ENCODE peak calls at places on chromosomes 16 and 17, in nine cellular contexts. Z is GM12878, V is IMR-90, N is body of pancreas, G is prostate gland, P is A549, B is endothelial cell of umbilical vein, A is uterus, S is Peyer's patch. R is an unnamed sample. For H3K4me1, the result is how much of the 10 kb centered on the place peaks cover.

GRCh38 chr16:57926041-57926440 is 44.9 kb downstream of the CNGB1 start:
- DNase-seq in Z (no peak), V (no peak), N (no peak), G (no peak), P (no peak), B (no peak), A (no peak), S (no peak), R (no peak)

GRCh38 chr17:2694381-2695242 is 17.0 kb downstream of the CLUH start:
- DNase-seq in Z (no peak), V (no peak), N (no peak), G (no peak), P (no peak), B (no peak), A (peak), S (no peak), R (peak)

GRCh38 chr17:39104657-39105056 is 46.8 kb downstream of the PLXDC1 start:
- DNase-seq in Z (no peak), V (no peak), N (no peak), G (no peak), P (no peak), B (no peak), A (no peak), S (no peak), R (no peak)

GRCh38 chr16:23896832-23897821 is 61.3 kb downstream of the PRKCB start:
- DNase-seq in Z (no peak), V (no peak), N (no peak), G (no peak), P (no peak), B (no peak), A (no peak), S (no peak), R (no peak)

GRCh38 chr16:20910781-20911321 is 10.3 kb downstream of the LYRM1 start:
- DNase-seq in Z (no peak), V (peak), N (no peak), G (no peak), P (no peak), B (peak), A (no peak), S (no peak), R (no peak)

GRCh38 chr17:55699178-55699865 is 23.3 kb downstream of the TMEM100 start:
- DNase-seq in Z (no peak), V (no peak), N (no peak), G (no peak), P (no peak), B (no peak), A (peak), S (no peak), R (no peak)

GRCh38 chr16:88711750-88712340 is 5.5 kb downstream of the CTU2 start:
- DNase-seq in Z (no peak), V (no peak), N (no peak), G (no peak), P (no peak), B (no peak), A (no peak), S (no peak), R (no peak)

GRCh38 chr17:27564463-27564862 is 66.5 kb upstream of the LGALS9 start:
- DNase-seq in Z (no peak), V (no peak), N (no peak), G (no peak), P (no peak), B (no peak), A (no peak), S (no peak), R (no peak)

GRCh38 chr16:22220076-22220453 is 14.0 kb downstream of the EEF2K start:
- DNase-seq in Z (no peak), V (peak), N (peak), G (no peak), P (no peak), B (no peak), A (peak), S (no peak), R (no peak)

GRCh38 chr17:83103200-83103937 is 24.0 kb downstream of the METRNL start:
- DNase-seq in Z (no peak), V (peak), N (peak), G (peak), P (peak), B (peak), A (peak), S (no peak), R (peak)

GRCh38 chr17:7363311-7363710 is 8.4 kb downstream of the TMEM95 start:
- DNase-seq in Z (no peak), V (peak), N (no peak), G (no peak), P (no peak), B (no peak), A (no peak), S (no peak), R (no peak)

GRCh38 chr17:81025065-81025751 is 9.7 kb upstream of the BAIAP2 start:
- DNase-seq in Z (no peak), V (no peak), N (no peak), G (no peak), P (no peak), B (no peak), A (no peak), S (no peak), R (no peak)

GRCh38 chr16:64910351-64910750 is 211.5 kb downstream of the CDH11 start:
- DNase-seq in Z (no peak), V (peak), N (peak), G (no peak), P (no peak), B (no peak), A (no peak), S (no peak), R (no peak)

GRCh38 chr17:31509095-31509804 is 117.8 kb downstream of the RAB11FIP4 start:
- DNase-seq in Z (no peak), V (no peak), N (no peak), G (no peak), P (no peak), B (no peak), A (no peak), S (no peak), R (no peak)

GRCh38 chr17:31506517-31506916 is 115.0 kb downstream of the RAB11FIP4 start:
- DNase-seq in Z (no peak), V (no peak), N (no peak), G (no peak), P (no peak), B (no peak), A (no peak), S (no peak), R (no peak)

GRCh38 chr17:31509805-31510177 is 118.3 kb downstream of the RAB11FIP4 start:
- DNase-seq in Z (no peak), V (no peak), N (peak), G (no peak), P (no peak), B (no peak), A (no peak), S (no peak), R (no peak)

GRCh38 chr17:31510273-31511175 is 119.0 kb downstream of the RAB11FIP4 start:
- DNase-seq in Z (no peak), V (peak), N (peak), G (no peak), P (no peak), B (no peak), A (no peak), S (peak), R (no peak)

DNA sequence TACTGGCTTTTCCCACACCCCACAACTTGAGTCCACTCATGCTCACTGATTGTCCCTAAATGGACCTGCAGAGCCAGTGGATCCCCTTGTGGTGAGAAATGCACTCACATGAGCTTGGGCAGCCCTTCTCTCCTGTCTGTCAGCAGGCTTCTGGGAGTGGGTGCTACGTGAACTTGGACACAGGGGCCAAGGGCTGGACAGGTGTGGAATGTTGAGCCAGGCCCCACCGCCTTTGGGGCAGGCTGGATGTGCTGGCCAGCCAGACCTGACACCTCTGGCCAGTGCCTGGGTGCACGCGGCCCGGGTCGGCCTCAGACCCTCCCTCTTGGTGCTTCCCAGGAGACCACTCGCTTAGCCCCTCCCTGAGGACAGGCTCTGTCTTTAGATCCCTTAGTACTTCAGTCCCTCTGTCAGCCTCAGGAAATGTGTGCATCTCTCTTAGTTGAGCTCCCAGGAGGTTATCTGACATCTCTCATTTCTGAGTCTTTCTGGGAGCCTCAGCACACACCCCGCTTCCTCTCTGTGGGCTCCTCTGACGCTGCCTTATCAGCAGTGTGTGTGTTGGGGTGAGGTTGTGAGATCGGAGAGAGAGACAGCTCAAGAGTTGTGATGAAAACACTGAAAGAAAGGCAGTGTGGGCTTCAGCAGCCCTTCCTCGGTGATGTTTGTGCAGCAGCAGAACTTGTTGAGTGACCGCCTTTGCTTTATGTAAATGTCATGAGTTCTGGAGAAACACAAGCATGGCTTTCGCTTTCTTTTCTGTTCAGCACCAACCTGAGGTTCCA is 117.0 kb downstream of the RAB11FIP4 start:
- DNase-seq in Z (peak), V (peak), N (no peak), G (no peak), P (peak), B (no peak), A (no peak), S (peak), R (no peak)
- TF ChIP-seq POLR2A in Z (peak), V (no peak), N (no peak), G (no peak), P (no peak), B (no peak), A (no peak), S (peak), R (no peak)

DNA sequence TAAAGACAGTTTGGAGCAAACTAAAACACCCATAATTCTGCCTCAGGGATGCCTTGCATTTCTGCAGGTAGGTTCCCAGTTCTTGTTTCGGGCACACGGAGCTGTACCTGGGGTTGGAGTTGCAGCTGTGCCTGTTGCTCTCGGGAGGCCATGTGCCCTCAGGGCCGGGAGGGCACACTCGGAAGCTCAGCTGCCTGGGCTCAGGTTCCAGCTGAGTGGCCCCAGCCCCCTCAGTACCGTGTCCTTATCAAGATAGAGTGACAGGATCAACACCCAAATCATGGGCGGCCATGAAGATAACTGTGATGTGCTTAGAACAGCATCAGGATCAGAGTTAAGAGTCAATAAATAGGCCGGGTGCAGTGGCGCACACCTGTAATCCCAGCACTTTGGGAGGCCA is 107.9 kb downstream of the SNX29 start:
- DNase-seq in Z (no peak), V (no peak), N (no peak), G (no peak), P (no peak), B (no peak), A (no peak), S (no peak), R (no peak)
- H3K4me1 ChIP-seq in Z (under half), V (under half), N (under half), G (under half), P (under half), B (under half), A (under half), S (under half), R (under half)

DNA sequence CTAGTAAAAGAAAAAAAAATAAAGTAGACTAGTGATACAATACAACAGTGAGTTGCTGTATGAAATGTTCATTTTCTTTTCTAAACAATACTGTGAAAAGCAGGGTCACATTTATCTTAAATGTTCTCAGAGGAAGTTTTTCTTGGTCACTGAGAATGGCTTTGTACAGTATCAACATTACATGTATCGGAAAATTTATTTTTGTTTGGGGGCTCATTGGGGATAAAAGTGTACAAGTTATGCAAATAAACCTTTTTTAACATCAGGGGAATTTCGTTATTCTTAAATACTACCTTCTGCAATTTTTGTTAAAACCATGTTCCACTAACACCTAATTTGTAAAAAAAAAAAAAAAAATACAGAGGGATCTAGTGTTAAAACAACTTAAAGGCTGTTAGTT is 8.7 kb upstream of the ZNF594 start:
- DNase-seq in Z (peak), V (no peak), N (no peak), G (no peak), P (no peak), B (no peak), A (no peak), S (no peak), R (no peak)
- TF ChIP-seq POLR2A in Z (no peak), V (no peak), N (no peak), G (no peak), P (no peak), B (no peak), A (no peak), S (no peak), R (no peak)

GRCh38 chr16:30457256-30457655 is 11.6 kb upstream of the SEPHS2 start:
- DNase-seq in Z (no peak), V (no peak), N (no peak), G (no peak), P (no peak), B (no peak), A (no peak), S (no peak), R (no peak)

GRCh38 chr16:30458561-30459394 is 13.1 kb upstream of the SEPHS2 start:
- DNase-seq in Z (peak), V (no peak), N (peak), G (no peak), P (no peak), B (no peak), A (no peak), S (peak), R (no peak)

GRCh38 chr16:30457743-30458560 is 12.3 kb upstream of the SEPHS2 start:
- DNase-seq in Z (no peak), V (no peak), N (no peak), G (no peak), P (no peak), B (no peak), A (no peak), S (no peak), R (no peak)

GRCh38 chr16:30456302-30456701 is 10.6 kb upstream of the SEPHS2 start:
- DNase-seq in Z (no peak), V (no peak), N (no peak), G (no peak), P (no peak), B (no peak), A (no peak), S (no peak), R (no peak)

GRCh38 chr16:30459456-30459855 is 13.1 kb upstream of the ITGAL start:
- DNase-seq in Z (no peak), V (no peak), N (no peak), G (no peak), P (no peak), B (no peak), A (no peak), S (no peak), R (no peak)
- H3K4me1 ChIP-seq in Z (under half), V (under half), N (under half), G (under half), P (under half), B (under half), A (under half), S (under half), R (under half)

DNA sequence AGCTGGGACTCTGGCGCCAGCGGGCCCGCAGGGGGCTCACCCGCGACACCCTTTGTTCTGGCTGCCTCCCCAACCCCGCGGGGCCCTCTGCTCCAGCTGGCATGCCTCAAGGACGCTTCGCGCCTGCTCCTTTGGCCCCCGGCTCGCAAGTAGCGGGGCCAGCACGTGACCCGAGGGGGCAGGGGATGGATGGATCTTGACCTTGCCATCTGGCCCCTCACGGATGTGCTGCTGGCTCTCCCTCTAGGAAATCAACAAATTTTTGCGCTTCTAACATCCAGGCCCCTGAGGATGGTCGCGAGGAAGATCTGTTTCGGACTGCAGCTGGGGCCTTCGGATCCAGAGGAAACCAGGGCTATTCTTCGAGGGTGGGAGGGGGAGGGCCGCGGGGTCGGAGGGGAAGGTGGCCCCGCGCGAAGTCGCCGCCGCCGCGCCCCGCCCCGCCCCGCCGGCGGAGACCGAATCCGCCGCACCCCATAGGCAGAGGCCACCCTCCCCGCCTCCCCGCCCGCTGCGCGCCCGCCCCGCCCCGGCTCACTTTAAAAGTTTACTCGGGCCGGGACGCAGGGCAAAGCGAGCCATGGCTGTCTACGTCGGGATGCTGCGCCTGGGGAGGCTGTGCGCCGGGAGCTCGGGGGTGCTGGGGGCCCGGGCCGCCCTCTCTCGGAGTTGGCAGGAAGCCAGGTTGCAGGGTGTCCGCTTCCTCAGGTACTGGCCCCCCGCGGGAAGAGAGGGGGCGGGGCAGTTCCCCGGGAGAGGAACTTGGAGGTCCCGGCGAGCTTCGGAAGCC is at the start of gene ACSF2:
- DNase-seq in Z (no peak), V (peak), N (peak), G (peak), P (peak), B (peak), A (peak), S (peak), R (peak)
- TF ChIP-seq POLR2A in Z (peak), V (no peak), N (peak), G (peak), P (no peak), B (peak), A (peak), S (peak), R (peak)

GRCh38 chr17:29177871-29178749 is 2.1 kb downstream of the MYO18A start:
- DNase-seq in Z (no peak), V (no peak), N (peak), G (no peak), P (peak), B (no peak), A (peak), S (peak), R (no peak)

GRCh38 chr17:29178750-29179231 is 1.4 kb downstream of the MYO18A start:
- DNase-seq in Z (no peak), V (no peak), N (peak), G (no peak), P (peak), B (no peak), A (no peak), S (no peak), R (no peak)

GRCh38 chr17:29179232-29180036 is 764 bp downstream of the MYO18A start:
- DNase-seq in Z (no peak), V (no peak), N (peak), G (peak), P (peak), B (peak), A (peak), S (peak), R (no peak)

GRCh38 chr17:29176500-29177351 is 3.5 kb downstream of the MYO18A start:
- DNase-seq in Z (no peak), V (peak), N (peak), G (peak), P (peak), B (peak), A (peak), S (peak), R (no peak)

GRCh38 chr17:29177541-29177870 is 2.7 kb downstream of the MYO18A start:
- DNase-seq in Z (no peak), V (no peak), N (no peak), G (no peak), P (no peak), B (no peak), A (no peak), S (no peak), R (no peak)
- H3K4me1 ChIP-seq in Z (under half), V (under half), N (under half), G (under half), P (under half), B (under half), A (under half), S (under half), R (under half)

GRCh38 chr16:25027781-25028180 is 12.6 kb upstream of the ARHGAP17 start:
- DNase-seq in Z (no peak), V (no peak), N (no peak), G (no peak), P (no peak), B (no peak), A (no peak), S (no peak), R (no peak)

GRCh38 chr16:25027281-25027680 is 12.1 kb upstream of the ARHGAP17 start:
- DNase-seq in Z (no peak), V (no peak), N (no peak), G (no peak), P (no peak), B (no peak), A (no peak), S (no peak), R (no peak)

GRCh38 chr16:25023541-25023940 is 8.4 kb upstream of the ARHGAP17 start:
- DNase-seq in Z (no peak), V (no peak), N (no peak), G (no peak), P (no peak), B (no peak), A (no peak), S (no peak), R (no peak)

GRCh38 chr16:25026621-25027020 is 11.5 kb upstream of the ARHGAP17 start:
- DNase-seq in Z (no peak), V (no peak), N (no peak), G (no peak), P (no peak), B (no peak), A (no peak), S (no peak), R (no peak)

DNA sequence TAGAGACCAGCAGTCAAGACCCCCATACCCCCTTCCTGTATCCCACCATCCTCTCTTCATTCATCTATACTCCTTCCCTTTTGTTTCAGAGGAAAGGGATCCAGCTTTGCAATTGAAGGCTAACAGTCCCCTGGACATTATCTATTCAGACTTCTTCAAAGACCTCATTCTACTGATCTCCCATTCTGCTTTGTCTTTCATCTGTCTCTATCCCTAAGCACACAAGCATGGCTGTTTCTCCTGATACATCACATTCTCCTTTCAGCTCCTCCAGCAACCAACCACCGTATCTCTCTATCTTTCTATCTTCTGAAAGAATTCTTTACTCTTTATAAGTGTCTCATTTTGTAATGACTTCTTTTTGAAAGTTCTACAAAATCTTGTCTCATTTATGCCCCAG is 9.7 kb upstream of the ARHGAP17 start:
- DNase-seq in Z (no peak), V (no peak), N (no peak), G (no peak), P (no peak), B (no peak), A (no peak), S (no peak), R (no peak)
- TF ChIP-seq POLR2A in Z (no peak), V (no peak), N (no peak), G (no peak), P (no peak), B (no peak), A (no peak), S (no peak), R (no peak)

GRCh38 chr17:34051046-34051445 is 204.0 kb upstream of the CCL2 start:
- DNase-seq in Z (no peak), V (no peak), N (no peak), G (no peak), P (no peak), B (no peak), A (no peak), S (no peak), R (no peak)

GRCh38 chr17:34045990-34046389 is 209.1 kb upstream of the CCL2 start:
- DNase-seq in Z (no peak), V (no peak), N (no peak), G (no peak), P (no peak), B (no peak), A (no peak), S (no peak), R (no peak)
- H3K4me1 ChIP-seq in Z (under half), V (under half), N (under half), G (under half), P (under half), B (under half), A (under half), S (under half), R (under half)

R was measured in breast epithelium.